ENCODE peak calls at places on chromosomes 1 and 21, in eight cellular contexts. A is brain microvascular endothelial cell, C is left ventricle myocardium inferior, U is testis, S is breast epithelium, L is fibroblast of lung, O is pancreas, B is adrenal gland. F is an unnamed sample.

GRCh38 chr21:38272215-38272614 is 15.4 kb downstream of the KCNJ15 start:
- DNase-seq in O (no peak), S (no peak), L (no peak), A (no peak), B (peak), C (no peak), U (no peak), F (no peak)

GRCh38 chr1:50930965-50931737 is 28.9 kb downstream of the FAF1 start:
- DNase-seq in U (no peak), A (peak), B (no peak), L (no peak), C (no peak), O (no peak), S (no peak), F (no peak)

GRCh38 chr1:238589843-238590435 is 699.2 kb upstream of the ZP4 start:
- DNase-seq in A (peak), S (no peak), B (no peak), O (no peak), U (no peak), L (peak), C (no peak), F (no peak)

GRCh38 chr21:20729376-20729775 is 268.8 kb upstream of the NCAM2 start:
- DNase-seq in U (no peak), S (no peak), C (no peak), L (no peak), B (no peak), A (no peak), O (no peak), F (peak)

GRCh38 chr1:63931468-63931867 is 157.7 kb downstream of the ROR1 start:
- DNase-seq in B (no peak), U (no peak), C (no peak), S (no peak), L (peak), A (peak), O (no peak), F (no peak)

GRCh38 chr21:38965241-38965640 is 159.5 kb downstream of the ETS2 start:
- DNase-seq in L (no peak), S (no peak), A (peak), C (no peak), U (no peak), O (no peak), B (no peak), F (no peak)

GRCh38 chr1:21383785-21384401 is 56.0 kb upstream of the NBPF3 start:
- DNase-seq in L (no peak), S (no peak), O (no peak), B (no peak), C (no peak), U (no peak), A (no peak), F (no peak)

GRCh38 chr21:14551741-14552140 is 5.6 kb upstream of the SAMSN1 start:
- DNase-seq in U (no peak), O (no peak), B (no peak), S (no peak), C (no peak), A (no peak), L (no peak), F (no peak)

GRCh38 chr1:1432951-1433803 is 2.3 kb upstream of the VWA1 start:
- DNase-seq in O (peak), C (peak), B (peak), A (no peak), S (peak), U (peak), L (no peak), F (peak)

GRCh38 chr1:184051485-184052193 is at the start of gene TSEN15:
- DNase-seq in U (peak), B (peak), S (peak), C (peak), L (peak), A (peak), O (peak), F (peak)
- TF ChIP-seq CTCF in U (no peak), B (no peak), S (no peak), C (no peak), L (no peak), A (no peak), O (no peak), F (no peak)

GRCh38 chr21:32532636-32533035 is 52.7 kb downstream of the TCP10L start:
- DNase-seq in A (no peak), O (no peak), L (no peak), S (no peak), U (no peak), C (no peak), B (no peak), F (no peak)
- H3K27ac ChIP-seq in A (no peak), O (no peak), L (no peak), S (no peak), U (no peak), C (no peak), B (no peak), F (no peak)

DNA sequence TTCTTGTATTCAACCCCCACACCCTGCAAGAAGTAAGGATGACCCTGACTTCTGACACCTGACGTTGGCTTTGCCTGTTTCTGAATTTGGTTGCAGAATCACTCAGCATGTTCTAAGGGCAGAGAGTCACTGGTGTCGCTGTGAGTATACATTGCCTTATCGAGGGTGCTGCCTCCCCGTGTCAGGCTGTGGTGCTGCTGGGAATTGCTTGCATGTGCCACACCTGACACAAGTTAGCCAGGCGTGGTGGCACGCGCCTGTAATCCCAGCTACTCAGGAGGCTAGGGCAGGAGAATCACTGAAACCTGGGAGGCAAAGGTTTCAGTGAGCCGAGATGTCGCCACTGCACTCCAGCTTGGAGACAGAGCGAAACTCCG is 45.9 kb downstream of the WDR4 start:
- DNase-seq in O (no peak), U (no peak), C (no peak), L (peak), S (no peak), B (peak), A (no peak), F (no peak)
- TF ChIP-seq CTCF in O (no peak), U (no peak), C (peak), L (no peak), S (peak), B (no peak), A (peak), F (no peak)

GRCh38 chr1:203219171-203219570 is 10.3 kb downstream of the CHIT1 start:
- DNase-seq in C (no peak), U (no peak), O (no peak), L (no peak), B (no peak), S (no peak), A (no peak), F (no peak)
- H3K27ac ChIP-seq in C (no peak), U (no peak), O (no peak), L (no peak), B (no peak), S (no peak), A (no peak), F (no peak)

GRCh38 chr1:13666317-13666716 is 33.7 kb upstream of the PRDM2 start:
- DNase-seq in L (no peak), B (no peak), A (no peak), O (no peak), C (no peak), S (no peak), U (no peak), F (no peak)

GRCh38 chr1:13664451-13664850 is 35.5 kb upstream of the PRDM2 start:
- DNase-seq in U (no peak), S (peak), A (no peak), B (no peak), L (no peak), O (no peak), C (no peak), F (peak)

GRCh38 chr1:13661539-13661938 is 38.4 kb upstream of the PRDM2 start:
- DNase-seq in U (no peak), O (no peak), A (no peak), C (no peak), L (no peak), B (no peak), S (no peak), F (peak)

GRCh38 chr1:13662498-13662897 is 37.5 kb upstream of the PRDM2 start:
- DNase-seq in S (no peak), C (no peak), L (peak), O (no peak), U (peak), A (no peak), B (peak), F (no peak)

GRCh38 chr1:13663969-13664368 is 36.0 kb upstream of the PRDM2 start:
- DNase-seq in O (no peak), S (no peak), A (no peak), C (no peak), B (no peak), L (no peak), U (no peak), F (no peak)
- TF ChIP-seq CTCF in O (no peak), S (no peak), A (no peak), C (no peak), B (no peak), L (no peak), U (no peak), F (no peak)

GRCh38 chr1:151511636-151512215 is 539 bp downstream of the CGN start:
- DNase-seq in S (peak), C (no peak), L (no peak), O (peak), A (no peak), U (peak), B (peak), F (peak)

GRCh38 chr1:151510614-151510956 is 602 bp upstream of the CGN start:
- DNase-seq in O (no peak), C (no peak), B (no peak), S (no peak), L (no peak), A (no peak), U (no peak), F (no peak)

GRCh38 chr1:151512326-151512725 is 1.1 kb downstream of the CGN start:
- DNase-seq in B (no peak), U (no peak), C (no peak), O (no peak), S (no peak), A (no peak), L (no peak), F (no peak)

GRCh38 chr1:151510020-151510405 is 1.2 kb upstream of the CGN start:
- DNase-seq in A (no peak), U (no peak), S (no peak), B (no peak), O (no peak), L (no peak), C (no peak), F (no peak)

DNA sequence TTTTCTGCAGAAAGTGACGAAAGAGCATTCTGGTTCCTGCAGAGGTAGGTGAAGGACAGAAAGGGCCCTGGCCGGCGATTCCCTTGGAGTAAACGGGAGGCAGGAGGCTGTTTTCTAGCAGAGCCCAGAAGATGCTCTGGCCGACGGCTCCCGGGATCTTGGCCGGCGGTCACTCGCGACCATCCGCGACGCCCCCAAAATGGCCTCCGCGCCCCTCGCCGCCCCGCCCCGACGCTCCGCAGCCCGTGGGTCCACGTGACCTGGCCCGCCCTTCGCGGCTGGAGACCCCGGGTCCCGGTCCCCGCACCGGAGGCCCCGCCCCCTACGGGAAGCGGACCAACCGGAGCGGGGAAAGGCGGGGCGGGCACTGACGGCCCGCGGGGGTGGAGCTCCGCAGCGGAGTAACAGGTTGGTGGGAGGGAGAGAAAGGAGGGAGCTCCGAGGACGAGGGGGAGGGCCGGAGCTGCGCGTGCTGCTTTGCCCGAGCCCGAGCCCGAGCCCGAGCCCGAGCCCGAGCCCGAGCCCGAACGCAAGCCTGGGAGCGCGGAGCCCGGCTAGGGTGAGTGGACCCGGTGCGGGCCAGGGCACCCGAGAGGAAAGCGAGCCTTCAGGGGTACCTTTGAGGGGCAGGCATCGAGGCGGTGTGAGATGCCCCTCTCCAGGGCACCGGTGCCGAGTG is at the start of gene CGN:
- DNase-seq in L (peak), A (peak), S (peak), B (peak), C (peak), O (peak), U (peak), F (peak)
- H3K27ac ChIP-seq in L (no peak), A (no peak), S (peak), B (no peak), C (peak), O (peak), U (peak), F (peak)

GRCh38 chr1:147640553-147641165 is 29.7 kb downstream of the ACP6 start:
- DNase-seq in U (peak), B (peak), O (peak), L (peak), A (peak), C (peak), S (peak), F (peak)
- TF ChIP-seq CTCF in U (peak), B (peak), O (peak), L (peak), A (peak), C (peak), S (peak), F (peak)

F was measured in RWPE1.